ENCODE peak calls at places on chromosomes 13 and 19, in nine cellular contexts. X is fibroblast of the aortic adventitia; G is neural progenitor cell; T is HFFc6; K is kidney epithelial cell; S is lung; L is GM13977; R is endothelial cell; C is CD8-positive, alpha-beta T cell. Z is an unnamed sample.

GRCh38 chr13:21330126-21330861 is 128.8 kb downstream of the ZDHHC20 start:
- DNase-seq in L (peak), G (no peak), X (no peak), R (no peak), C (no peak), S (no peak), K (no peak), T (no peak), Z (peak)

GRCh38 chr13:110463876-110464510 is 97.5 kb downstream of the RAB20 start:
- DNase-seq in X (no peak), C (no peak), G (no peak), S (no peak), T (no peak), K (no peak), R (no peak), L (no peak), Z (no peak)

GRCh38 chr13:111095031-111095840 is 19.9 kb upstream of the ARHGEF7 start:
- DNase-seq in S (no peak), K (no peak), L (no peak), X (no peak), R (no peak), C (no peak), G (no peak), T (no peak), Z (no peak)

GRCh38 chr13:62933809-62934208 is 1518.2 kb upstream of the PCDH20 start:
- DNase-seq in C (no peak), G (peak), L (no peak), K (no peak), R (no peak), S (no peak), X (no peak), T (no peak), Z (no peak)

GRCh38 chr13:68291595-68291994 is 1061.5 kb upstream of the PCDH9 start:
- DNase-seq in L (no peak), G (no peak), S (no peak), R (no peak), C (no peak), T (no peak), K (no peak), X (no peak), Z (no peak)

GRCh38 chr13:113116871-113117271 is 5.7 kb upstream of the F10 start:
- DNase-seq in X (no peak), R (no peak), T (no peak), S (no peak), L (no peak), C (no peak), K (no peak), G (no peak), Z (no peak)

GRCh38 chr13:114315074-114315785 is 927 bp downstream of the CHAMP1 start:
- DNase-seq in T (no peak), K (no peak), C (no peak), G (no peak), X (no peak), S (no peak), R (no peak), L (no peak), Z (no peak)

GRCh38 chr19:2561895-2562294 is 86.0 kb downstream of the GADD45B start:
- DNase-seq in C (peak), T (no peak), S (no peak), R (no peak), K (no peak), L (peak), X (no peak), G (no peak), Z (peak)

GRCh38 chr13:29677627-29678026 is 82.1 kb upstream of the SLC7A1 start:
- DNase-seq in K (no peak), T (no peak), X (no peak), G (no peak), S (no peak), L (no peak), C (no peak), R (no peak), Z (no peak)

GRCh38 chr13:74891610-74892009 is 590.4 kb downstream of the TBC1D4 start:
- DNase-seq in S (no peak), X (peak), C (no peak), G (no peak), R (no peak), K (peak), L (no peak), T (no peak), Z (no peak)

GRCh38 chr19:46786236-46787039 is 2.0 kb downstream of the SLC1A5 start:
- DNase-seq in X (peak), T (peak), G (peak), S (peak), K (no peak), L (peak), C (peak), R (peak), Z (peak)

GRCh38 chr19:5994407-5995165 is 16.6 kb upstream of the RANBP3 start:
- DNase-seq in X (no peak), C (no peak), R (no peak), K (no peak), T (no peak), L (no peak), S (no peak), G (no peak), Z (no peak)

GRCh38 chr13:24574847-24575246 is 62.3 kb upstream of the PARP4 start:
- DNase-seq in T (no peak), L (no peak), S (no peak), X (no peak), K (no peak), G (no peak), R (no peak), C (no peak), Z (no peak)

GRCh38 chr19:50794778-50795664 is 4.8 kb downstream of the ACP4 start:
- DNase-seq in K (no peak), R (no peak), X (no peak), T (no peak), L (peak), S (no peak), C (no peak), G (no peak), Z (no peak)

GRCh38 chr19:31015778-31016177 is 333.5 kb downstream of the TSHZ3 start:
- DNase-seq in G (no peak), K (no peak), T (no peak), X (no peak), L (no peak), S (no peak), R (no peak), C (no peak), Z (no peak)

GRCh38 chr13:38944219-38944618 is 46.4 kb downstream of the STOML3 start:
- DNase-seq in S (no peak), G (no peak), X (no peak), L (no peak), K (no peak), C (no peak), T (no peak), R (no peak), Z (no peak)

GRCh38 chr13:100650321-100650720 is 24.3 kb downstream of the TMTC4 start:
- DNase-seq in L (no peak), K (no peak), G (no peak), X (no peak), T (no peak), R (no peak), C (no peak), S (no peak), Z (no peak)

GRCh38 chr19:13597625-13598024 is 91.3 kb upstream of the CACNA1A start:
- DNase-seq in C (no peak), X (peak), T (peak), K (no peak), G (peak), L (peak), R (peak), S (peak), Z (peak)

GRCh38 chr13:30559274-30559673 is 58.4 kb upstream of the USPL1 start:
- DNase-seq in X (no peak), R (no peak), L (no peak), G (no peak), T (no peak), S (no peak), K (no peak), C (no peak), Z (no peak)

GRCh38 chr13:50226515-50227147 is 211.4 kb downstream of the KCNRG start:
- DNase-seq in L (no peak), T (no peak), C (no peak), X (no peak), R (no peak), K (no peak), S (no peak), G (no peak), Z (no peak)

GRCh38 chr13:41019027-41019487 is at the start of gene ELF1:
- DNase-seq in L (peak), S (peak), K (peak), X (peak), T (no peak), C (peak), R (no peak), G (no peak), Z (peak)

GRCh38 chr13:81916471-81916870 is 1575.5 kb upstream of the SPRY2 start:
- DNase-seq in K (no peak), R (no peak), L (no peak), C (no peak), T (no peak), X (no peak), G (no peak), S (no peak), Z (no peak)

GRCh38 chr13:54660277-54660676 is 1631.7 kb downstream of the OLFM4 start:
- DNase-seq in S (no peak), K (no peak), T (no peak), G (no peak), C (no peak), L (no peak), X (no peak), R (no peak), Z (no peak)

GRCh38 chr13:109012115-109012514 is 382.7 kb downstream of the MYO16 start:
- DNase-seq in L (no peak), K (no peak), C (no peak), X (no peak), S (no peak), G (peak), T (no peak), R (no peak), Z (no peak)

GRCh38 chr13:50126378-50127016 is 111.3 kb downstream of the KCNRG start:
- DNase-seq in L (no peak), K (no peak), X (peak), R (no peak), S (no peak), C (peak), T (no peak), G (peak), Z (peak)

GRCh38 chr13:88887045-88887662 is 1216.0 kb downstream of the SLITRK5 start:
- DNase-seq in G (peak), X (no peak), C (no peak), K (no peak), T (no peak), L (no peak), R (no peak), S (no peak), Z (no peak)
- TF ChIP-seq CTCF in G (peak), X (no peak), C (no peak), K (no peak), T (no peak), L (peak), R (no peak), S (no peak), Z (no peak)

DNA sequence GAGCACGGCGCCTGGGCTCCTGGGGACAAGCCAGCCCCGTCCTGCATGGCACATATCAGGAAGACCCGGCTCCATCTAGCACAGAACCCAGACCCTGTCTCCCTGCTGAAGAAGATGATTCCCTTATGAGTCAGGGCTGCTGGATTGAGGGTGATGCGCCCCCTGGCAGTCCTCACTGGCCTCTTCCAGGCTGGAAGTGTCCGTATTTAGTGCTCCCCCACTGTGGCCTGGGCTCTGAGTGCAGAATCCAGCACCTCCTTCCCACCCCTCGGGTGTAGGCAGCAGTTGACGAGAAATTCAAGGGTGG is 14.9 kb downstream of the COMP start:
- DNase-seq in C (no peak), L (no peak), G (no peak), R (no peak), S (no peak), T (peak), X (peak), K (no peak), Z (no peak)
- TF ChIP-seq CTCF in C (no peak), L (no peak), G (peak), R (no peak), S (no peak), T (peak), X (peak), K (peak), Z (no peak)

DNA sequence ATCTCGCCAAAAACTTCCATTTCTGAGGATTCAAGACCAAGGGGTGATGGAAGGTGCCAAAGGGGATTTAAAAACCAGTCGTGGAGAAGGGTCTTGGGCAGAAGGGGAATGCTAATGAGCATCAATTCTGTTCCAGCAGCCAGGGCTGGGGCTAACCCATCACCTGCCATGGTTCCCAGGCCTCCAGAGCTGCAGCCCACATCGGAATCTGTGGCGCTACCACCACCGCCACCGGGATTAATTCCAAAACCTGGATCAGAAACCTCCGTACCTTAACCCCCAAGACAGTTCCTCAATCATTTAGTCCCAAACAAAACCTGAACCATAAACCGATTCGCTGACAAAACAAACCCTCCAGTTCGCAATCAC is 591 bp downstream of the ZNF615 start:
- DNase-seq in S (no peak), K (no peak), C (no peak), T (no peak), G (peak), X (peak), L (no peak), R (peak), Z (no peak)
- TF ChIP-seq CTCF in S (no peak), K (no peak), C (no peak), T (no peak), G (no peak), X (no peak), L (no peak), R (no peak), Z (no peak)

GRCh38 chr13:61670384-61671161 is 254.9 kb upstream of the PCDH20 start:
- DNase-seq in L (no peak), K (no peak), X (no peak), S (no peak), C (no peak), R (no peak), T (no peak), G (no peak), Z (no peak)

DNA sequence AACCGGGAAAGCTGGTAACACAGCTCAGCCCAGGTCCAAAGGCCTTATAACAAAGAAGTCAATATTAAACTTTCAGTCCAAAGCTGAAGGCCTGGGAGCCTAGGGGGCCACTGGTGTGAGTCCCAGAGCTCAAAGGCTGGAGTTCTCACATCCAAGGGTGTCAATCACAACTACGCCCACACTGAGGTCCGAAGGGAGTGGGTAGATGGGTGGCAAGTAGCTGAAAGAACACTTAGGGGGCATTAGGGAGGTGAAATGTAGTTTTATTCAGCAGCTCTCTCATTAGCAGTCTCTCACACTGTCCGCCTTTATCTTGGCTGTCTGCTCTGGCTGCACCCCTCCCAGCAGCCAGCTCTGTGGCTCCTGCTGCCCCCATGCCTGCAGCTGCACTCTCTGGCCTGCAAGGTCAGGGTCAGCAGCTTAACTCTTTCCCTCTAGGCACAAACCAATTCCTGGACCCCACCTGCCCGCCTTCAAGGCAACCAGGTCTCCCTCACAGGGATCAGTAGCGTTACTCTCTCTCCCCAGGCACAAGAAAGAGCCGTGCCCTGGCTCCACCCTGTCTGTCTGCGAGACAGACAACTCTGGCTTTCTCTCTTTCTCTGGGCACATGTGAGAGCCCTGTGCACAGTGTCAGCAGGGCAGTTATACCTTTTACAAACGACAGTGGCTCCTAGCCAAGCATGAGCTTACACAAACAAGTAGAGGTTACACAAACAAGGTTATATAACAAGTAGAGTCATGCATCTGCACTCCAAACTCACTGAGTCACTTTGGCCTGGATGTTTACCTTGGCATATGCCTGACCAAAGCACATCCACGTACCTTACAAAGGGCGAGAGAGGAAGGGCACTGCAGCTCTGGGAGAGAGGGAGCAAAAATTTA is 249.4 kb upstream of the PCDH20 start:
- DNase-seq in C (no peak), L (no peak), T (no peak), G (no peak), S (no peak), R (no peak), K (peak), X (no peak), Z (no peak)
- TF ChIP-seq CTCF in C (no peak), L (no peak), T (no peak), G (no peak), S (no peak), R (no peak), K (no peak), X (no peak), Z (no peak)

DNA sequence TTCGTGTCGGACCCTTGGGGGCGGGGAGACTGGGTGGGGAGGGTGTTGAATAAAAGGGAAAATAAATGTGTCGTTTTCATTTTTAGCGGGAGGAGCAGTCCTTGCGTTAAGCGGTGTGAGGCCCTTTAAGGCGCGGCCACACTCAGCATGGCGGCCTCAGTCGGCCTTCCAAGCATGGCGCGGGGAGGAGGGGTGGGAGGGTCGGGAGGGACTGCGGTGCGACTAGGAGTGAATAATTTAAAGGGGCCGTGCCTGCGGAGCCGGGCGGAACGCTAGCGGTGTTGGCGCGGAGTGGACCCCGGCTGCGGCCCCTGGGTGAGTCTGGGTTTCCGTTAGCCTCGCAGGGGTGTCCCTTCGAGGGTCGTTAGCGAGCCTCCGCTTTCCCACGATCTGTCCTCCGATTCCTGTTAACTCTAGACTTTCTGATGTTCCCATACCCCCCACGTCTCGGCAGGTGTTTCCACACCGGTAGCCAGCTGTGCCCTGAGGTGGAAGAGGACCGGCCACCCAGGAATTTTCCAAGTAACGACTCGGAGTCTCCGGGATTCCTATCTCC is 1.5 kb upstream of the PNPLA6 start:
- DNase-seq in S (peak), X (peak), T (peak), C (peak), K (no peak), R (peak), L (peak), G (peak), Z (peak)
- TF ChIP-seq CTCF in S (no peak), X (no peak), T (no peak), C (no peak), K (no peak), R (no peak), L (no peak), G (no peak), Z (no peak)

GRCh38 chr19:29775575-29775900 is 36.3 kb upstream of the CCNE1 start:
- DNase-seq in C (no peak), G (peak), K (no peak), S (no peak), X (no peak), R (no peak), T (no peak), L (no peak), Z (no peak)
- TF ChIP-seq CTCF in C (no peak), G (peak), K (no peak), S (no peak), X (no peak), R (no peak), T (no peak), L (no peak), Z (no peak)

GRCh38 chr19:38543807-38544568 is 73.8 kb downstream of the MAP4K1 start:
- DNase-seq in G (no peak), L (peak), C (no peak), S (peak), R (no peak), K (peak), X (peak), T (peak), Z (peak)
- TF ChIP-seq CTCF in G (no peak), L (no peak), C (no peak), S (peak), R (peak), K (peak), X (no peak), T (peak), Z (peak)

GRCh38 chr13:107144432-107144831 is 576.5 kb upstream of the ARGLU1 start:
- DNase-seq in K (no peak), C (no peak), S (no peak), R (no peak), G (no peak), T (no peak), X (no peak), L (no peak), Z (no peak)
- TF ChIP-seq CTCF in K (peak), C (no peak), S (no peak), R (peak), G (peak), T (peak), X (no peak), L (no peak), Z (no peak)

DNA sequence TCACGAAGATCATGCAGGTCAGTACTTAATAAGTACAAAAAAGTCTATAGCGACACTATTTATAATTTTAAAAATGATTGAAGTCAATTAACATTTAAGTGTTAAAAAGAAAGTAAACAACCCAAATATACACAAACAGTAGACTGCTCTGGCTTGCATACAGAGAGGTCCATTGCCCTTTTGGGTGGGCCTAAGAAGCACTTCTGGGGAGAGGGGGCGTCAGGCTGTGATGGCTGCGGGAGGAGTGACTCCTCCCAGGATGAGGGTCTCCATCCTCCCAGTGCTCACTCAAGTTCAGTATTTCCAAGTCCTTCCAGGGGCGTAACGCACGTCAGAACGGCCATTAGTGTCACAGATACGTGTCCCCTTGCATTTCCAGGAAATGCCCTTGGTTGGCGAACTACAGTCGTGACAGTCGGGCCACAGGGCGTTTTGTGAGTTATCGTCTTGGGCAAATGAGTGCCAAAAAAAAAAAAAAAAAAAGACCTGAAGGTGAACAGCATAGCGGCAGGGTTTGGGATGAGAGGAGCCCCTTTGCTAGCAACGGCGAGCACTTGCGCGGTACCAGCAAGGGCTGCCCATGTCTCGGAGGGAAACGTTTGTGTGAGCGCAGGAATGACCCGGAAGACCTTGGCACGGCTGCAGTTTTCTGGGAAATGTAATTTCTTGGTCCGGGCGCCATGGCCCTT is at the start of gene SCGB2B2:
- DNase-seq in K (no peak), G (no peak), S (peak), X (no peak), C (peak), R (no peak), T (no peak), L (peak), Z (no peak)
- TF ChIP-seq CTCF in K (peak), G (peak), S (no peak), X (peak), C (no peak), R (no peak), T (peak), L (no peak), Z (no peak)